ENCODE peak calls at places on chromosomes 11 and 22, in five cellular contexts. C is fibroblast of mammary gland; R is stimulated activated naive CD4-positive, alpha-beta T cell; I is esophagus muscularis mucosa; Q is ureter. N is an unnamed sample.
A peak's percentile ranks its signal among the peaks of the same experiment; 100 is the strongest.

GRCh38 chr11:926341-926916 is 759 bp downstream of the AP2A2 start:
- DNase-seq in C (peak; percentile 72), R (peak; percentile 19), I (no peak), Q (no peak), N (no peak)

GRCh38 chr11:2164861-2165555 is 4.0 kb upstream of the INS start:
- DNase-seq in C (no peak), R (no peak), I (no peak), Q (no peak), N (no peak)

GRCh38 chr11:127600674-127601073 is 600.1 kb upstream of the KIRREL3 start:
- DNase-seq in C (no peak), R (no peak), I (no peak), Q (no peak), N (no peak)

GRCh38 chr22:29145321-29146072 is 60.2 kb upstream of the EMID1 start:
- DNase-seq in C (no peak), R (no peak), I (no peak), Q (no peak), N (no peak)

GRCh38 chr11:121722431-121723256 is 269.9 kb upstream of the SORL1-AS1 start:
- DNase-seq in C (peak; percentile 89), R (no peak), I (peak; percentile 96), Q (peak; percentile 89), N (no peak)

GRCh38 chr22:49301398-49302149 is 526.1 kb downstream of the BRD1 start:
- DNase-seq in C (no peak), R (no peak), I (peak; percentile 84), Q (peak; percentile 40), N (no peak)

GRCh38 chr11:86174101-86175046 is 70.2 kb upstream of the EED start:
- DNase-seq in C (peak; percentile 100), R (no peak), I (peak; percentile 92), Q (peak; percentile 67), N (no peak)

GRCh38 chr11:100928426-100928825 is 201.2 kb downstream of the PGR start:
- DNase-seq in C (no peak), R (no peak), I (no peak), Q (no peak), N (no peak)

GRCh38 chr11:57775474-57775873 is 13.9 kb downstream of the CTNND1 start:
- DNase-seq in C (peak; percentile 58), R (no peak), I (no peak), Q (no peak), N (no peak)

GRCh38 chr22:32043391-32043790 is 330 bp downstream of the SLC5A1 start:
- DNase-seq in C (no peak), R (no peak), I (no peak), Q (no peak), N (no peak)

GRCh38 chr22:37161442-37161841 is 11.7 kb upstream of the IL2RB start:
- DNase-seq in C (peak; percentile 26), R (no peak), I (no peak), Q (no peak), N (no peak)

GRCh38 chr11:110711776-110712642 is at the start of gene ARHGAP20:
- DNase-seq in C (peak; percentile 49), R (peak; percentile 22), I (peak; percentile 93), Q (peak; percentile 75), N (peak; percentile 13)

GRCh38 chr22:26547426-26547825 is 35.2 kb upstream of the TFIP11 start:
- DNase-seq in C (peak; percentile 8), R (no peak), I (no peak), Q (no peak), N (no peak)

GRCh38 chr11:129223701-129224149 is 31.6 kb upstream of the ARHGAP32 start:
- DNase-seq in C (peak; percentile 83), R (no peak), I (no peak), Q (no peak), N (no peak)

GRCh38 chr11:110182886-110183285 is 89.7 kb downstream of the ZC3H12C start:
- DNase-seq in C (peak; percentile 95), R (no peak), I (no peak), Q (no peak), N (no peak)

GRCh38 chr11:209275-210121 is 2.0 kb downstream of the RIC8A start:
- DNase-seq in C (peak; percentile 21), R (no peak), I (no peak), Q (no peak), N (no peak)

GRCh38 chr11:132623496-132623895 is 908.8 kb downstream of the OPCML start:
- DNase-seq in C (no peak), R (no peak), I (peak; percentile 66), Q (no peak), N (no peak)

GRCh38 chr22:41050873-41051272 is 41.5 kb upstream of the EP300 start:
- DNase-seq in C (peak; percentile 30), R (no peak), I (no peak), Q (no peak), N (no peak)

GRCh38 chr11:71252782-71253730 is 679 bp upstream of the SHANK2 start:
- DNase-seq in C (peak; percentile 83), R (no peak), I (no peak), Q (no peak), N (no peak)

GRCh38 chr11:44065851-44066731 is at the start of gene ACCS:
- DNase-seq in C (peak; percentile 94), R (peak; percentile 88), I (peak; percentile 99), Q (peak; percentile 95), N (peak; percentile 89)

GRCh38 chr11:70467196-70468085 is 69.1 kb downstream of the CTTN start:
- DNase-seq in C (peak; percentile 54), R (no peak), I (no peak), Q (peak; percentile 67), N (no peak)

GRCh38 chr11:96199563-96200025 is 143.4 kb downstream of the MAML2 start:
- DNase-seq in C (peak; percentile 92), R (no peak), I (no peak), Q (no peak), N (peak; percentile 67)

GRCh38 chr11:33534575-33534974 is 166.1 kb downstream of the C11orf91 start:
- DNase-seq in C (peak; percentile 51), R (no peak), I (no peak), Q (no peak), N (no peak)

GRCh38 chr11:108732395-108732794 is 67.5 kb downstream of the DDX10 start:
- DNase-seq in C (no peak), R (no peak), I (no peak), Q (no peak), N (no peak)

GRCh38 chr11:87213444-87213843 is 175.7 kb downstream of the TMEM135 start:
- DNase-seq in C (no peak), R (no peak), I (no peak), Q (no peak), N (no peak)

GRCh38 chr11:93131709-93132108 is 66.1 kb downstream of the SLC36A4 start:
- DNase-seq in C (no peak), R (no peak), I (no peak), Q (no peak), N (no peak)

GRCh38 chr11:26088391-26088790 is 243.5 kb upstream of the ANO3 start:
- DNase-seq in C (peak; percentile 38), R (no peak), I (no peak), Q (no peak), N (no peak)

GRCh38 chr11:64015510-64015909 is 20.2 kb upstream of the FLRT1 start:
- DNase-seq in C (no peak), R (no peak), I (no peak), Q (no peak), N (no peak)

GRCh38 chr11:6681949-6682348 is 1.2 kb downstream of the MRPL17 start:
- DNase-seq in C (no peak), R (no peak), I (no peak), Q (no peak), N (no peak)

GRCh38 chr11:130781906-130782305 is 134.4 kb downstream of the SNX19 start:
- DNase-seq in C (peak; percentile 90), R (no peak), I (no peak), Q (no peak), N (no peak)

GRCh38 chr11:75715688-75716087 is 1.9 kb upstream of the MOGAT2 start:
- DNase-seq in C (no peak), R (no peak), I (no peak), Q (no peak), N (no peak)

GRCh38 chr11:2929880-2930704 is 872 bp upstream of the PHLDA2 start:
- DNase-seq in C (peak; percentile 62), R (peak; percentile 46), I (no peak), Q (no peak), N (no peak)

GRCh38 chr11:64743591-64744543 is at the start of gene RASGRP2:
- DNase-seq in C (peak; percentile 25), R (peak; percentile 96), I (no peak), Q (peak; percentile 78), N (peak; percentile 88)